ENCODE peak calls at places on chromosome 14, in six cellular contexts. Z is right atrium auricular region, M is ovary, W is foreskin fibroblast, J is dorsolateral prefrontal cortex, X is cardiac fibroblast. Q is an unnamed sample.

GRCh38 chr14:49966304-49966809 is 73.5 kb downstream of the ARF6 start:
- DNase-seq in Z (no peak), M (no peak), W (no peak), J (no peak), X (no peak), Q (no peak)

GRCh38 chr14:20657216-20658211 is 16.0 kb upstream of the OR6S1 start:
- DNase-seq in Z (peak), M (no peak), W (no peak), J (no peak), X (peak), Q (no peak)

GRCh38 chr14:28704153-28704552 is 62.4 kb upstream of the FOXG1 start:
- DNase-seq in Z (no peak), M (no peak), W (no peak), J (no peak), X (peak), Q (no peak)

GRCh38 chr14:75961662-75962061 is 20.1 kb downstream of the TGFB3 start:
- DNase-seq in Z (no peak), M (no peak), W (no peak), J (no peak), X (no peak), Q (no peak)

GRCh38 chr14:28879571-28879970 is 113.0 kb downstream of the FOXG1 start:
- DNase-seq in Z (no peak), M (no peak), W (no peak), J (no peak), X (no peak), Q (no peak)

GRCh38 chr14:100828448-100828834 is 2.5 kb downstream of the MEG3 start:
- DNase-seq in Z (no peak), M (peak), W (no peak), J (no peak), X (no peak), Q (no peak)

GRCh38 chr14:74898694-74899093 is 17.0 kb downstream of the DLST start:
- DNase-seq in Z (no peak), M (no peak), W (no peak), J (no peak), X (no peak), Q (no peak)

GRCh38 chr14:67694791-67695393 is 672 bp downstream of the RDH11 start:
- DNase-seq in Z (peak), M (peak), W (peak), J (peak), X (peak), Q (peak)

GRCh38 chr14:74346341-74346740 is 1.9 kb upstream of the VRTN start:
- DNase-seq in Z (no peak), M (no peak), W (no peak), J (no peak), X (no peak), Q (no peak)

GRCh38 chr14:34426313-34427295 is 35.4 kb downstream of the SPTSSA start:
- DNase-seq in Z (no peak), M (no peak), W (no peak), J (no peak), X (no peak), Q (no peak)

GRCh38 chr14:55084648-55085441 is 33.4 kb downstream of the MAPK1IP1L start:
- DNase-seq in Z (no peak), M (no peak), W (no peak), J (no peak), X (no peak), Q (no peak)

GRCh38 chr14:26595922-26596721 is 1.7 kb downstream of the NOVA1 start:
- DNase-seq in Z (no peak), M (no peak), W (no peak), J (no peak), X (peak), Q (no peak)

GRCh38 chr14:93937519-93937918 is 10.4 kb downstream of the FAM181A start:
- DNase-seq in Z (no peak), M (no peak), W (no peak), J (no peak), X (no peak), Q (no peak)

GRCh38 chr14:69708586-69709169 is 58.3 kb upstream of the SRSF5 start:
- DNase-seq in Z (no peak), M (no peak), W (no peak), J (peak), X (no peak), Q (no peak)

GRCh38 chr14:66074546-66074945 is 411.6 kb upstream of the CCDC196 start:
- DNase-seq in Z (no peak), M (no peak), W (no peak), J (no peak), X (no peak), Q (no peak)

DNA sequence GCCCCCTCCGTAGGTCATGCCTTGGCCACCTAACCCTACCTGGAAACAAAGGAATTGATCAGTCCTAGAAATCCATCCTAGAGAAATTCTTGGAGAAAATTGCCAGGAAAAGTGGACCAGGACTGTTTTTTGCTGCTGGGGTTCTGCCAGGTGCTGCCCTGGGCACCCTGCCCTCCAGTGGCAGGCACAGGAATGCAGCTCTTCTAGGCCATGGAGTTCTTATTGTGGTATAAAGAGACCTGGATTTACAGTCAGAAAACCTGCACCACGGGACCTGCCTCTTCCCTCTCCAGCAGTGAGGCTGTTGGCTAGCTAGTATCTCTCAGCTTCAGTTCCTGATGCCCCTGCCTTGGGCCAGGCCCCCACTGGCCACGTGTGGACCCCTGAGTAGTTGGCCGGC is 59.7 kb downstream of the SLC24A4 start:
- DNase-seq in Z (no peak), M (no peak), W (no peak), J (no peak), X (peak), Q (no peak)
- TF ChIP-seq CTCF in Z (peak), M (no peak), W (peak), J (peak), X (peak), Q (peak)

GRCh38 chr14:60641722-60642269 is 7.5 kb downstream of the SIX1 start:
- DNase-seq in Z (no peak), M (no peak), W (no peak), J (no peak), X (no peak), Q (no peak)

GRCh38 chr14:60645191-60645590 is 4.1 kb downstream of the SIX1 start:
- DNase-seq in Z (no peak), M (no peak), W (no peak), J (no peak), X (no peak), Q (no peak)

GRCh38 chr14:60642270-60642789 is 6.9 kb downstream of the SIX1 start:
- DNase-seq in Z (no peak), M (no peak), W (no peak), J (no peak), X (no peak), Q (no peak)

GRCh38 chr14:60642790-60643397 is 6.4 kb downstream of the SIX1 start:
- DNase-seq in Z (no peak), M (no peak), W (no peak), J (no peak), X (no peak), Q (no peak)

DNA sequence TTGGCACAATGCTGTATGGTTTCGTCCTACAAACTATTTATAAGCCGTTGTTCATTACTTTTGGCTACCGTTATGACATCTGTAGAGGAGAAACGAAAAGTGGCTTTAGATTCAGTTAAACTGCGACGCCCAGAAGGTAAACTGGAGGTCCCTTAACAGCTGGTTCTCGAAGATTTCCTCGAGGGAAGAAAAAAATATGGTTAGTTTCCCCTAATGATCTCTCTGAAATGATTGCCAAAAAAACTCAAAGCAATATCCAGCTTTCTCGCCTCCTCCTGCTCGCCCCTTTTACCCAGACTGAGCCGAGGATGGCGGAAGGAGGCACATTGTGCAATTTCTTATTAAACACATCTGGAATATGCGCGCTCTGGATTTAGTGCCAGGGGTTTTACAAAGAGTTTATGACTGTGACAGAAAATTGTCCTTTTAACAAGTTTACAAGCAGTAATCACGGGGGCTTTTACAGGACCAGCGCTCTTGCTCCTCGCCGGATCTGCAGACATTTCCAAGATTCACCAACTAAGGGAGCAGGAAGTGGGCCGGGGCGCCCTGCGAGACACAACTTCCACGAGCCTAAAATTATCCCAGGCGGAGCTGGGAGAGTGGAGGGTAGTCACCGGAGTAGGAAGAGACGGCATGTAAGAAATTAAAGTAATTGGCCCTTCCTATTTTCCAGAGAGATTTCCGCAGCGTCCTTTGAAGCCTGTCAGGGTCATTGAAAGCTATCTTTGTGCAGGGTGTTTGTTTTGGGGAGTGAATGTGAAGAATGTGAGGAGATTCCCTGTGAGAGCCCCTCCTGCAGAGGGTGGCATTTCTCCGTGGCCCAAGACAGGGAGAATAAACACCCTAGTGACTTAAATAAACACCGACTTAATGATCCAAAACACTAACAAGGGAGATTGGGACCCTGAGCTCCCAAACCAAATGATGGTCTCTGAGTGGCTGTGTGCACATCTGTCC is 5.6 kb downstream of the SIX1 start:
- DNase-seq in Z (no peak), M (no peak), W (no peak), J (no peak), X (no peak), Q (no peak)
- H3K4me3 ChIP-seq in Z (no peak), M (no peak), W (peak), J (no peak), X (no peak), Q (peak)

GRCh38 chr14:104030958-104031357 is 54.5 kb upstream of the ASPG start:
- DNase-seq in Z (no peak), M (no peak), W (no peak), J (no peak), X (no peak), Q (no peak)
- TF ChIP-seq CTCF in Z (no peak), M (no peak), W (no peak), J (no peak), X (no peak), Q (no peak)

DNA sequence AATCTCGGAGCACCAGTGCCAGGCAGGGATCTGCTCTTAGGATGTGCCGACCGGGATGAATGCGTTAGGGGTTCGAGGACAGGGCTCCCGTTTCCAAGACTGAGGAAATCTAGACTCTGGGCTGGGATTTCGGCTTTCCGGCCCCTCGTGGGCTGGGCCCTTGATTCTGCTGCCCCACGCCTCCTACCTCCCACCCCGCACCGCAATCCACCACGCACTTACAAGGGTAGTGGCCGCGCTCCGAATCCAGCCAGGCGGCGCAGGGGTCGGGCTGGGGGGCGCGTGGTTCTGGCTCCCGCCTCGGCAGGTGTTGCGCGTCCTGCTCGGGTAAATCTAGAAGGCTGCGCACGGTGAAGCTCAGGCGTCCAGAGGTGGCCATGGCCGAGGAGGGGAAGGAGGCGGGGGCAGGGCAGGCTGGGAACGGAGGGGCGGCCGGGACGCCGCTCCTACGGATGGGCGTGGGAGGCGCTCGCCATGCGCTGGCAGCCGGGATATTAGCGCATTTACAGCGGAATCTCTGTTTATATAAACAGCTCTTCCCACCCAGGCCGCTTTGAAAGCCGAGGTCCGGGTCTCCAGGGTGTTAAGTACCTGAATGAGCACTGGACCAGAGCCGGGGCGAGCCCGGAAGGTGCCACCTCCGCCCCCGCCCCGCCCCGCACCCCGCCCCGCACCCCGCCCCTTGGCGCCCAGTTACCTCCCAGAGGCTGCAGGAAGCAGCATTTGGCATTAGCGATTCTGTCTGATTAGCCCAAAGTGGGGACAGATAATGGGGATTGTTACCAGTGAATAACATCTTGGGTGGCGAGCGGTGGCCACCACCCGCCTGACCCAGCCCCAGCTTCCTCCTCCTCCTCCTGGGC is at the start of gene NKX2-8:
- DNase-seq in Z (no peak), M (no peak), W (no peak), J (no peak), X (no peak), Q (no peak)
- H3K4me3 ChIP-seq in Z (peak), M (no peak), W (peak), J (peak), X (peak), Q (peak)

GRCh38 chr14:23418021-23418420 is 9.9 kb upstream of the MYH6 start:
- DNase-seq in Z (no peak), M (no peak), W (no peak), J (no peak), X (no peak), Q (no peak)
- TF ChIP-seq CTCF in Z (no peak), M (no peak), W (no peak), J (no peak), X (no peak), Q (no peak)

GRCh38 chr14:85308531-85309300 is 221.2 kb upstream of the FLRT2 start:
- DNase-seq in Z (no peak), M (no peak), W (no peak), J (no peak), X (peak), Q (no peak)
- H3K4me3 ChIP-seq in Z (no peak), M (no peak), W (no peak), J (no peak), X (no peak), Q (no peak)

DNA sequence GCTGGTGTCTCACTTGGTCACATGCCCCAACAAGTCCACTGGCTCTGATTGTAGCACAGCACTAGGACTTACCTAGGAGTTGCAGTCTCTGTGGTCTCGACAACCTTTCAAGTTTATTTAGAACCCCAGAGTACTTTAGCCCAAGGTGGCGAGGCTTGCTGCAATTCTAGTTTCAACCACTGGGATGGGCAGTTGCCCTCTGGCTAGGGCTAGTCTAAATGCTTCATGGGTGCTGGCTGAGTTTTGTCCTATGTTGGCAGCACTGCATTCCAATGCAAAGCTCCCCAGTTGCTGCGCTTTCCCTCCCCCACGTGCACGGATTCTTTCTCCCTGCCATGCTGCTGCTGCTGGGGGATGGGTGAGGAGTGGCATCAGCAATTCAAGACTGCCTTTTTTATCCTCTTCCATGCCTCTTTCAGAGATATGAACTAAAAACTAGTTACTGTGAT is 207.9 kb downstream of the SYNE2 start:
- DNase-seq in Z (no peak), M (no peak), W (no peak), J (no peak), X (peak), Q (no peak)
- TF ChIP-seq CTCF in Z (peak), M (no peak), W (peak), J (no peak), X (peak), Q (peak)

GRCh38 chr14:102085503-102085902 is 1.3 kb downstream of the HSP90AA1 start:
- DNase-seq in Z (no peak), M (no peak), W (no peak), J (no peak), X (no peak), Q (no peak)
- H3K4me3 ChIP-seq in Z (peak), M (peak), W (peak), J (peak), X (peak), Q (peak)

DNA sequence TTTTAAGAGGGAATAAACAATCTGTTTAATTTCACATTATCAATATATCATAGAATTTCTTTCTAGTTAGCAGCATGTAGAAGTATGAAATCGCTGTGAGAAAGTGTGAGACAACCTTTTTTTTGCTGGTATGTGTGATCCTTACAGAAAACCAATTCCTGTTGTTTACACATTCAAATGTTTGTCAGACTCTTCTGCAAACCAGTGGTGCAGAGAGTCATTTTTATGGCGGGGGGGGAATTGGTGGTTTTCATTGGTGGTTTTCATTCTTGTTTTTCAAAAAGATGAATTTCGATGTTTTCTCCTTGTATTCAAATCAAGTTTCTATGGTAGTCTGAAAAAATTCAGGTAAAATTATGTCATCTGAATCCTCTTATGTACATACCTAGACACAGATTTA is 57.8 kb downstream of the SLC25A21 start:
- DNase-seq in Z (no peak), M (no peak), W (no peak), J (no peak), X (no peak), Q (no peak)
- TF ChIP-seq CTCF in Z (no peak), M (no peak), W (no peak), J (no peak), X (no peak), Q (no peak)

Q was measured in tibial artery.